ENCODE peak calls at places on chromosomes 2 and 18, in four cellular contexts. Z, L, A and N are unnamed samples.
A peak's percentile ranks its signal among the peaks of the same experiment; 100 is the strongest.

GRCh38 chr2:187614756-187615155 is 60.5 kb upstream of the TFPI start:
- DNase-seq in Z (no peak), A (no peak), L (no peak), N (no peak)

GRCh38 chr2:147416099-147416498 is 428.7 kb upstream of the ACVR2A start:
- DNase-seq in A (no peak), Z (no peak), L (no peak), N (no peak)

GRCh38 chr2:64165696-64166095 is 21.5 kb upstream of the PELI1 start:
- DNase-seq in A (no peak), Z (no peak), L (no peak), N (no peak)

GRCh38 chr2:67289921-67290371 is 107.2 kb upstream of the ETAA1 start:
- DNase-seq in A (no peak), L (no peak), Z (no peak), N (no peak)

GRCh38 chr2:42138163-42139016 is 30.8 kb upstream of the EML4 start:
- DNase-seq in A (no peak), Z (no peak), L (no peak), N (no peak)

GRCh38 chr2:112459372-112459771 is 22.6 kb upstream of the TTL start:
- DNase-seq in A (no peak), L (no peak), Z (no peak), N (no peak)

GRCh38 chr18:26307161-26307773 is 81.0 kb downstream of the TAF4B start:
- DNase-seq in L (no peak), A (no peak), Z (no peak), N (no peak)

GRCh38 chr2:140270229-140270628 is 1490.0 kb upstream of the NXPH2 start:
- DNase-seq in L (no peak), Z (no peak), A (no peak), N (no peak)

GRCh38 chr2:38947241-38948239 is 57.9 kb downstream of the ARHGEF33 start:
- DNase-seq in A (peak; percentile 75), L (peak; percentile 58), Z (peak; percentile 43), N (peak; percentile 76)

GRCh38 chr2:70084973-70085710 is 2.1 kb upstream of the PCBP1 start:
- DNase-seq in Z (no peak), A (peak; percentile 56), L (peak; percentile 69), N (no peak)

GRCh38 chr2:239461551-239462515 is 61.0 kb upstream of the HDAC4 start:
- DNase-seq in Z (no peak), L (peak; percentile 1), A (no peak), N (peak; percentile 45)

GRCh38 chr2:8661736-8662135 is 20.1 kb upstream of the ID2 start:
- DNase-seq in L (no peak), Z (no peak), A (peak; percentile 67), N (no peak)

GRCh38 chr2:195318440-195319111 is 338.4 kb upstream of the SLC39A10 start:
- DNase-seq in Z (no peak), L (peak; percentile 30), A (no peak), N (no peak)

GRCh38 chr2:18357537-18357936 is 202.9 kb downstream of the RDH14 start:
- DNase-seq in L (no peak), A (no peak), Z (no peak), N (no peak)

GRCh38 chr2:16284941-16285625 is 344.7 kb downstream of the MYCN start:
- DNase-seq in Z (no peak), L (no peak), A (no peak), N (no peak)

GRCh38 chr18:57780318-57781127 is 22.6 kb downstream of the ATP8B1 start:
- DNase-seq in L (no peak), A (no peak), Z (no peak), N (no peak)

GRCh38 chr2:233945146-233945545 is 28.0 kb downstream of the TRPM8 start:
- DNase-seq in Z (no peak), L (no peak), A (no peak), N (no peak)

GRCh38 chr2:238079874-238080327 is 19.1 kb downstream of the SCLY start:
- DNase-seq in Z (no peak), L (no peak), A (no peak), N (no peak)

GRCh38 chr2:148877403-148877740 is 2.3 kb downstream of the KIF5C start:
- DNase-seq in L (no peak), Z (no peak), A (no peak), N (no peak)

GRCh38 chr18:41645600-41646360 is 309.3 kb upstream of the PIK3C3 start:
- DNase-seq in Z (no peak), L (no peak), A (no peak), N (no peak)

GRCh38 chr2:43837033-43837432 is 1.6 kb downstream of the ABCG5 start:
- DNase-seq in Z (no peak), L (no peak), A (no peak), N (no peak)